ENCODE peak calls at places on chromosomes 5 and 9, in ten cellular contexts. J is psoas muscle, S is colonic mucosa, K is neuronal stem cell, E is tibial artery, U is brain microvascular endothelial cell, F is dorsolateral prefrontal cortex, C is HCT116, M is SK-N-MC, Q is OCI-LY7. R is an unnamed sample.

GRCh38 chr5:1771149-1772065 is 28.2 kb downstream of the MRPL36 start:
- DNase-seq in J (no peak), S (no peak), K (no peak), E (no peak), U (no peak), F (no peak), C (no peak), M (no peak), Q (no peak), R (no peak)

GRCh38 chr9:132644251-132644650 is 25.5 kb downstream of the DDX31 start:
- DNase-seq in J (no peak), S (no peak), K (no peak), E (no peak), U (no peak), F (no peak), C (no peak), M (no peak), Q (peak), R (no peak)

GRCh38 chr9:69471433-69471832 is 146.4 kb downstream of the ENTREP1 start:
- DNase-seq in J (no peak), S (no peak), K (no peak), E (no peak), U (no peak), F (no peak), C (no peak), M (no peak), Q (no peak), R (no peak)

GRCh38 chr5:3002230-3002629 is 250.8 kb upstream of the IRX2 start:
- DNase-seq in J (no peak), S (no peak), K (no peak), E (no peak), U (no peak), F (no peak), C (no peak), M (no peak), Q (no peak), R (peak)

GRCh38 chr5:181159286-181160143 is 12.1 kb downstream of the OR2V2 start:
- DNase-seq in J (peak), S (peak), K (peak), E (peak), U (peak), F (peak), C (peak), M (no peak), Q (peak), R (peak)

GRCh38 chr5:131379723-131380122 is 115.9 kb downstream of the CDC42SE2 start:
- DNase-seq in J (no peak), S (no peak), K (no peak), E (no peak), U (peak), F (no peak), C (no peak), M (peak), Q (peak), R (no peak)

GRCh38 chr9:76581752-76582151 is 122.8 kb downstream of the GCNT1 start:
- DNase-seq in J (no peak), S (no peak), K (no peak), E (no peak), U (no peak), F (no peak), C (no peak), M (no peak), Q (no peak), R (no peak)

GRCh38 chr5:139651863-139652787 is 4.0 kb downstream of the CXXC5 start:
- DNase-seq in J (peak), S (peak), K (peak), E (peak), U (peak), F (peak), C (no peak), M (no peak), Q (peak), R (peak)

GRCh38 chr5:137822158-137822764 is 45.4 kb upstream of the MYOT start:
- DNase-seq in J (peak), S (peak), K (peak), E (no peak), U (peak), F (no peak), C (peak), M (no peak), Q (peak), R (no peak)

GRCh38 chr9:138022756-138023393 is 145.3 kb downstream of the CACNA1B start:
- DNase-seq in J (no peak), S (no peak), K (no peak), E (no peak), U (no peak), F (peak), C (no peak), M (no peak), Q (no peak), R (peak)

GRCh38 chr9:133953976-133954709 is 38.0 kb downstream of the VAV2 start:
- DNase-seq in J (peak), S (no peak), K (no peak), E (no peak), U (no peak), F (peak), C (no peak), M (no peak), Q (peak), R (no peak)

GRCh38 chr5:149860801-149861322 is 83.7 kb downstream of the PDE6A start:
- DNase-seq in J (no peak), S (no peak), K (no peak), E (no peak), U (no peak), F (no peak), C (no peak), M (no peak), Q (peak), R (no peak)

GRCh38 chr5:175870820-175871447 is 444 bp upstream of the CPLX2 start:
- DNase-seq in J (no peak), S (no peak), K (no peak), E (no peak), U (no peak), F (no peak), C (no peak), M (no peak), Q (no peak), R (no peak)

GRCh38 chr5:104444656-104445055 is 882.1 kb upstream of the NUDT12 start:
- DNase-seq in J (no peak), S (no peak), K (no peak), E (no peak), U (no peak), F (no peak), C (no peak), M (no peak), Q (no peak), R (no peak)

GRCh38 chr5:81842795-81843377 is 92.0 kb upstream of the SSBP2 start:
- DNase-seq in J (no peak), S (no peak), K (no peak), E (no peak), U (no peak), F (no peak), C (no peak), M (no peak), Q (no peak), R (no peak)

GRCh38 chr5:68285857-68286611 is 70.5 kb downstream of the PIK3R1 start:
- DNase-seq in J (no peak), S (peak), K (peak), E (no peak), U (no peak), F (no peak), C (peak), M (peak), Q (peak), R (no peak)

GRCh38 chr5:137498736-137499505 is at the start of gene SPOCK1:
- DNase-seq in J (peak), S (peak), K (peak), E (peak), U (peak), F (peak), C (peak), M (no peak), Q (peak), R (peak)

GRCh38 chr9:69812068-69813000 is 8.3 kb upstream of the CFAP95 start:
- DNase-seq in J (no peak), S (no peak), K (no peak), E (no peak), U (no peak), F (no peak), C (no peak), M (no peak), Q (no peak), R (no peak)

GRCh38 chr5:83721878-83722779 is 1.5 kb upstream of the HAPLN1 start:
- DNase-seq in J (peak), S (peak), K (peak), E (peak), U (peak), F (peak), C (peak), M (no peak), Q (no peak), R (peak)

GRCh38 chr9:96486351-96487029 is 36.5 kb downstream of the HABP4 start:
- DNase-seq in J (peak), S (peak), K (no peak), E (peak), U (peak), F (peak), C (no peak), M (no peak), Q (no peak), R (peak)

GRCh38 chr5:74201334-74202081 is 439.0 kb downstream of the ENC1 start:
- DNase-seq in J (peak), S (no peak), K (no peak), E (no peak), U (peak), F (no peak), C (no peak), M (no peak), Q (no peak), R (no peak)

GRCh38 chr5:135038829-135039525 is 4.9 kb upstream of the PITX1 start:
- DNase-seq in J (no peak), S (no peak), K (no peak), E (no peak), U (no peak), F (no peak), C (no peak), M (no peak), Q (no peak), R (no peak)

GRCh38 chr5:135039526-135040296 is 5.7 kb upstream of the PITX1 start:
- DNase-seq in J (no peak), S (no peak), K (no peak), E (no peak), U (no peak), F (no peak), C (no peak), M (no peak), Q (no peak), R (no peak)

GRCh38 chr5:135036405-135036804 is 2.4 kb upstream of the PITX1 start:
- DNase-seq in J (no peak), S (no peak), K (no peak), E (no peak), U (no peak), F (no peak), C (no peak), M (no peak), Q (no peak), R (no peak)

GRCh38 chr5:135037519-135038201 is 3.6 kb upstream of the PITX1 start:
- DNase-seq in J (no peak), S (no peak), K (no peak), E (no peak), U (no peak), F (no peak), C (no peak), M (no peak), Q (no peak), R (no peak)

DNA sequence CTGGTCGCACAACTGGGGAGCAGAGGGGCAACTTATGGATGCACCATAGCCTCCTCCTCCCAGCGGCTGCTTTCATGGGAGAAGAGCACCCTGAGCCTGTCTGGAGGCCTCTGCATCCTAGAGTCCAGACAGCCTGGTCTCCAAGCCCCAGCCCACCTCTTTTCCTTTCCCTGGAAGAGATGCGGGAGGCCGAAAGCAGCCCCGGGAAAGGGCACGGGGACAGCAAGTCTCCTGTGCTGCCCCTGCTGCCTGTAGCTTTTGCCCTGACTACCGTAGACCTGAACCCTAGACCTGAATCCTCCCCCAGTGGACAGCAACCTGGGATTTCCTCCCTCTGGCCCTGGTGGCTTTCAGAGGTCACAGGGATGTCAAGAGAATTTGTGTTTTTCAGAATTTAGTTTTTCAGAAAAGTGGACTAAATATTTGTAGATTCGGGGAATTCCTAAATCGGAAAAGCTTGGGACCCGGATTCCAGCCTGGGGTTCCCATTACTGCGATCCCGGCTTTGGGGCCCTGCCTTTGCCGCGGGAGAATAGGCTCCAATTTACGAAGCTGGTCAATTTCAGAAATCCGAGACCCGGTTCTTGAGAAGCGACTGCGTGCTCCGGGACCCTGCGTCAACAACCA is 4.3 kb upstream of the PITX1 start:
- DNase-seq in J (no peak), S (no peak), K (no peak), E (no peak), U (no peak), F (no peak), C (no peak), M (no peak), Q (no peak), R (no peak)
- H3K4me3 ChIP-seq in J (no peak), S (peak), K (no peak), E (peak), U (no peak), F (no peak), C (no peak), M (no peak), Q (no peak), R (no peak)

DNA sequence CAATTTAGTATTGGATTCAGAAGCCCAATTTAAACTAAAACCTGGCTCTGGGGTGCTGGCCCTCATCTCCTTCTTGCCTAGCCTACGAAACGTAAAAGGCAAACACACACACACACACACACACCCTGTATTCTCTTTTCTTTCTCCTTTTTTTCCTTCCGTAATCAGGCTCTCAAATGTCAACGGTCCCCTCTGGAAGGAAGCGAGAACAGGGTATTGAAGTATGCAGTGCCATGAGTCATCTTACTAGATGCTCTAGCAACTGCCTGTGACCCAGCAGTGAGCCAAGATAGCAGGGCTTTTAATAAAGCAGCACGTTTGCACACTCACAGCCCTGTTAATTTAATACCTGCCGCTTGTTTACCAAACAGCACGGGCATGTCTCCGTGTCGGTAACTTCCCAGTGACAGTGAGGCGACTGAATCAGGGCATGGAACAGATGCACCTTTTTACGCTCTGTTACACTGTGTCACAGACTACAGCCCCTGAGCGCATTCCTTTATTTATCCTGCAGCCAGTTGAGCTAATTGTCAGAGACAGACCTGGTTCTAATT is 243.8 kb downstream of the BNC2 start:
- DNase-seq in J (peak), S (no peak), K (peak), E (peak), U (peak), F (peak), C (no peak), M (no peak), Q (no peak), R (no peak)
- H3K27ac ChIP-seq in J (peak), S (no peak), K (peak), E (peak), U (peak), F (no peak), C (no peak), M (peak), Q (no peak), R (no peak)

GRCh38 chr9:123642291-123643278 is 286.6 kb downstream of the CRB2 start:
- DNase-seq in J (no peak), S (peak), K (no peak), E (peak), U (peak), F (peak), C (no peak), M (no peak), Q (no peak), R (peak)
- H3K4me3 ChIP-seq in J (no peak), S (no peak), K (no peak), E (no peak), U (no peak), F (no peak), C (no peak), M (no peak), Q (no peak), R (no peak)

DNA sequence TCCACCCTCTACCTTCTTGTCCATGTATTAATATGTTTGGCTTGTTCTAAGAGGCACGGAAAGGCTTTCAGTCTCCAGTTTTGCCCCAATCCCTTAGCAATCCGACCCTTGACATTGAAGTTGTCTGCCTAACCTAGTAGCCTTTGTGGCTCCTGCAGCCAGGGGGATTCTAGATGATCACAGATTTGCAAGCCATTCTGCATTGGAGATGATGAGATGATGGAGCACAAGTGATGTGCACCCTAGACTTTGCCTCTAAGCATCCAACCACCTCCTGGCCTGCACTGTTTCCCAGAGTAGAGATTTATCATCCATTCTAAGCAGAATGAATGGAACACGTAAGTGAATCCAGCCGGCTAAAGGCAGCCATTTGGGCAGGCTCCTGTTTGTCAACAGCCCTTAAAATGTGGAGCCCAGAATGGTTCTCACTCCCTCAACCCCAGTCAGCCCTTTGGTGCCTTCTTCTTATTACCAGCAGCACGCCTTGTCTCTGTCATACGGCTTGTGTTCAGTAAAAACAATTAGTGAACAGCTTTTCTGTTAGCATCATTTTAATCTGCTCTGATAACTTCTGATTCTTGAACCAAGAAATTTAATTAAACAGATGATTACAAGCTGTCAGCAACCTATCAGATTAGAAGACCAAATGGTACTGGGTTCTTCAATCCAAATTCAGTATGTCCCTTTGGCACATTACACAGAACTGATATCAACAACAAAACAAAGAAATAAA is 5.7 kb upstream of the TRAF1 start:
- DNase-seq in J (no peak), S (no peak), K (no peak), E (no peak), U (no peak), F (no peak), C (no peak), M (no peak), Q (peak), R (no peak)
- H3K27ac ChIP-seq in J (peak), S (peak), K (no peak), E (peak), U (peak), F (no peak), C (no peak), M (no peak), Q (peak), R (peak)

GRCh38 chr5:157213527-157214243 is 33.0 kb downstream of the ITK start:
- DNase-seq in J (no peak), S (no peak), K (no peak), E (no peak), U (no peak), F (no peak), C (no peak), M (no peak), Q (no peak), R (no peak)
- H3K4me3 ChIP-seq in J (no peak), S (no peak), K (no peak), E (no peak), U (no peak), F (no peak), C (no peak), M (no peak), Q (no peak), R (no peak)

DNA sequence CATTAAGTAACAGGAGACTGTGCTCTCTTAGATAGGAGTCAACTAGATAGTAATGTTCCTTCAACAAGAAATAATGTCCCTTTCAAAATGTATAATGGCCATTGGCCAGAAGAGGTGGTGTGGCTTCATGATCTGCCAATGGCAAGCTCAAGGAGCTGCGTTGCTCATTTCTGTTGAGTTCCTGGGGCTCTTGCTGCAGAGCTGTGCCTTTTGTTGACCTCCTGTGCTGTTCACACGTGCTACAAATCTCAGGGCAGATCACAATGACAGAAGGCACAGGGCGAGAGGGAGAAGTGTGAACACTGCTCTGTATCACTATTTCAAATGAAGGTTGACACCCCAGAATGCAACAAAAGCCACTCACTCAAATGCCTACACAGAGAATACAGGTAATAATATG is 16.0 kb upstream of the TBC1D2 start:
- DNase-seq in J (no peak), S (no peak), K (no peak), E (no peak), U (no peak), F (no peak), C (no peak), M (no peak), Q (no peak), R (no peak)
- H3K27ac ChIP-seq in J (no peak), S (no peak), K (no peak), E (no peak), U (no peak), F (no peak), C (no peak), M (no peak), Q (no peak), R (no peak)